ENCODE peak calls at places on chromosomes 6 and 20, in four cellular contexts. Z is K562, M is GM12878, P is SK-N-SH. I is an unnamed sample.

GRCh38 chr6:50602191-50602810 is 111.0 kb upstream of the TFAP2D start:
- DNase-seq in Z (peak), M (no peak), P (peak), I (no peak)

GRCh38 chr20:49901588-49901987 is 13.7 kb downstream of the SPATA2 start:
- DNase-seq in Z (no peak), M (no peak), P (no peak), I (no peak)

GRCh38 chr20:17502105-17502504 is 29.1 kb downstream of the BFSP1 start:
- DNase-seq in Z (no peak), M (no peak), P (no peak), I (no peak)

GRCh38 chr20:17612975-17613327 is 43.1 kb downstream of the DSTN start:
- DNase-seq in Z (no peak), M (no peak), P (peak), I (no peak)

GRCh38 chr6:80742481-80742880 is 636.0 kb downstream of the BCKDHB start:
- DNase-seq in Z (no peak), M (no peak), P (no peak), I (no peak)

GRCh38 chr20:40540163-40540562 is 148.9 kb downstream of the MAFB start:
- DNase-seq in Z (no peak), M (no peak), P (no peak), I (no peak)

GRCh38 chr6:160930547-160931377 is 60.8 kb upstream of the MAP3K4 start:
- DNase-seq in Z (peak), M (no peak), P (peak), I (no peak)

GRCh38 chr6:166575190-166575589 is 11.3 kb downstream of the RAMACL start:
- DNase-seq in Z (no peak), M (no peak), P (no peak), I (no peak)

GRCh38 chr6:9225441-9225871 is 790.1 kb upstream of the SLC35B3 start:
- DNase-seq in Z (no peak), M (no peak), P (no peak), I (no peak)

GRCh38 chr6:6683964-6684363 is 95.4 kb downstream of the LY86 start:
- DNase-seq in Z (no peak), M (no peak), P (no peak), I (no peak)

GRCh38 chr6:14305629-14306028 is 188.1 kb downstream of the CD83 start:
- DNase-seq in Z (no peak), M (no peak), P (no peak), I (no peak)

GRCh38 chr6:90249044-90249443 is 47.6 kb downstream of the BACH2 start:
- DNase-seq in Z (no peak), M (no peak), P (no peak), I (no peak)

GRCh38 chr20:60334936-60335335 is 376.7 kb downstream of the CDH26 start:
- DNase-seq in Z (no peak), M (no peak), P (no peak), I (no peak)

GRCh38 chr6:127570739-127571389 is 6.1 kb upstream of the C6orf58 start:
- DNase-seq in Z (no peak), M (no peak), P (no peak), I (no peak)

GRCh38 chr20:31740208-31740607 is 1.1 kb downstream of the TPX2 start:
- DNase-seq in Z (peak), M (no peak), P (peak), I (no peak)

GRCh38 chr6:46323312-46323965 is 152.7 kb upstream of the ENPP5 start:
- DNase-seq in Z (no peak), M (no peak), P (no peak), I (no peak)

GRCh38 chr20:49415005-49415663 is 67.3 kb downstream of the KCNB1 start:
- DNase-seq in Z (no peak), M (no peak), P (no peak), I (no peak)

GRCh38 chr6:154508573-154509375 is 1.7 kb downstream of the CNKSR3 start:
- DNase-seq in Z (peak), M (no peak), P (peak), I (no peak)

GRCh38 chr6:150255840-150256239 is 113.0 kb upstream of the IYD start:
- DNase-seq in Z (no peak), M (no peak), P (no peak), I (no peak)

GRCh38 chr6:17460862-17461261 is 67.5 kb downstream of the CAP2 start:
- DNase-seq in Z (no peak), M (no peak), P (no peak), I (no peak)

GRCh38 chr20:35895476-35895875 is 58.8 kb downstream of the SCAND1 start:
- DNase-seq in Z (no peak), M (no peak), P (no peak), I (no peak)

GRCh38 chr20:22583773-22584629 is at the start of gene FOXA2:
- DNase-seq in Z (peak), M (no peak), P (no peak), I (no peak)

GRCh38 chr20:9590189-9590588 is 75.8 kb downstream of the LAMP5 start:
- DNase-seq in Z (no peak), M (no peak), P (no peak), I (no peak)

GRCh38 chr6:105402090-105402980 is 547 bp downstream of the PREP start:
- DNase-seq in Z (peak), M (no peak), P (peak), I (peak)

GRCh38 chr6:154555075-154555677 is 44.7 kb upstream of the CNKSR3 start:
- DNase-seq in Z (no peak), M (no peak), P (peak), I (no peak)

GRCh38 chr20:24628985-24629384 is 159.6 kb downstream of the SYNDIG1 start:
- DNase-seq in Z (no peak), M (no peak), P (no peak), I (no peak)

GRCh38 chr20:47929368-47930115 is 144.3 kb upstream of the SULF2 start:
- DNase-seq in Z (no peak), M (no peak), P (no peak), I (no peak)

GRCh38 chr6:72580281-72580940 is 41.5 kb upstream of the KCNQ5 start:
- DNase-seq in Z (peak), M (no peak), P (peak), I (peak)

GRCh38 chr6:28082939-28083338 is 2.6 kb downstream of the ZNF165 start:
- DNase-seq in Z (no peak), M (no peak), P (no peak), I (no peak)

GRCh38 chr6:110492584-110492983 is 16.2 kb upstream of the SLC22A16 start:
- DNase-seq in Z (no peak), M (no peak), P (no peak), I (no peak)

GRCh38 chr6:134007077-134007476 is 45.3 kb downstream of the SLC2A12 start:
- DNase-seq in Z (no peak), M (no peak), P (no peak), I (no peak)

GRCh38 chr20:6402026-6402425 is 279.2 kb upstream of the FERMT1 start:
- DNase-seq in Z (no peak), M (no peak), P (no peak), I (no peak)

GRCh38 chr20:16167423-16167822 is 405.8 kb downstream of the KIF16B start:
- DNase-seq in Z (no peak), M (no peak), P (no peak), I (no peak)

GRCh38 chr20:63942250-63943006 is 13.8 kb downstream of the UCKL1 start:
- DNase-seq in Z (peak), M (no peak), P (no peak), I (peak)

GRCh38 chr6:20678831-20679352 is 144.6 kb downstream of the CDKAL1 start:
- DNase-seq in Z (no peak), M (no peak), P (no peak), I (no peak)

GRCh38 chr6:3227363-3228045 is at the start of gene TUBB2B:
- DNase-seq in Z (no peak), M (no peak), P (peak), I (no peak)

GRCh38 chr6:3226422-3227362 is 761 bp downstream of the TUBB2B start:
- DNase-seq in Z (peak), M (no peak), P (peak), I (no peak)

GRCh38 chr6:3229566-3230274 is 2.3 kb upstream of the TUBB2B start:
- DNase-seq in Z (peak), M (no peak), P (peak), I (no peak)

GRCh38 chr6:3228791-3229565 is 1.5 kb upstream of the TUBB2B start:
- DNase-seq in Z (no peak), M (no peak), P (no peak), I (no peak)

DNA sequence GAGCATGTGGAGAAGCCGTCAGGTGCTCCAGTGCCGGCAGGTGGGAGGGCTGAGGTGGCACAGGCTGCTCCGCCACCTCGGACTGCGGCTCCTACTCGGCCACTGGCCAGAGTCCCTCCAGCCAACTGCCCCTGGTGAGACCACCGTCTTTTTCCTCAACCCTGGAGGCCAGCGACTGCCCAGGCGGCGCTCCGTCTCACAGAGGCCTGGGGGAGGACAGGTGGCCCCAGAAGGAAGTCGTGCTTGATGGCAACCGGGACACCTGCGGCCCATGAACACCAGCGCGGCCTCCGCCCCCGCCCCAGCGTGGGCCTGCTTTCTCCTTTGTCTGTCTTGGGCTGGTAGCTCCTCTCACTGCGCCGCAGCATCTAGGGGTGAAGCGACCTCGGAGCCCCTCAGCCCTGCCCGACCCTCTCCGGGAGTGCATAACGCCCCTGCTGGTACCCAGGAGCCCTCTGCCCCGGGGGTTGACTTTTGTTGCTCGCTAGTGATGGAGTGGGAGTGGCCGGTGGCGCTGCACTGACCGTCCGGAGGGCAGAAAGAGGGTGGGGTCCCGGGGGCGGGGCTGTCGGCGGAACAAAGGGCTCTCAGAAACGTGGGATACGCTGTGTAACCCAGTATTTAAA is 706 bp upstream of the TUBB2B start:
- DNase-seq in Z (peak), M (no peak), P (peak), I (no peak)
- TF ChIP-seq NRF1 in Z (no peak), M (no peak), P (no peak), I (no peak)

GRCh38 chr6:117317261-117317660 is 51.9 kb downstream of the VGLL2 start:
- DNase-seq in Z (peak), M (no peak), P (no peak), I (no peak)
- TF ChIP-seq CTCF in Z (peak), M (peak), P (peak), I (peak)

GRCh38 chr20:34546751-34547181 is 11.8 kb upstream of the MAP1LC3A start:
- DNase-seq in Z (no peak), M (no peak), P (no peak), I (no peak)
- TF ChIP-seq NRF1 in Z (no peak), M (no peak), P (no peak), I (no peak)

GRCh38 chr6:44685213-44685612 is 297.7 kb downstream of the CDC5L start:
- DNase-seq in Z (no peak), M (no peak), P (no peak), I (no peak)
- TF ChIP-seq CTCF in Z (no peak), M (no peak), P (no peak), I (no peak)

DNA sequence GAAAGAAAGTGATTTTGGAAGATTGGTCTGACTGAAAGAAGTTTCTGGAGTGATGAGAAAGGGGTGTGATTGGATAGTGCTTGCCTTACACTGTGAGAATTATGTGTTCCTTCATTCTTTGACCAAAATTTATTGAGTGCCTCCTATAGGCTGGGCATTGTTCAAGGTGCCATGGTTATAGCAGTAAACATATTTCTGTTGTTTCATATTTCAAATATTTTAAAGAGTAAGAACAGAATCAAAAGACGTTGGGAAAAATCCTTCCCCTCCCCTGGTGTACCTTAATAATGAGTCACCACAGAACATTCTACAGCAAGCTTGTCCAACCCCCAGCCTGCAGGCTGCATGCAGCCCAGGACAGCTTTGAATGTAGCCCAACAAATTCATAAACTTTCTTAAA is 78.6 kb downstream of the GCLC start:
- DNase-seq in Z (no peak), M (no peak), P (no peak), I (no peak)
- TF ChIP-seq NRF1 in Z (no peak), M (no peak), P (no peak), I (no peak)

GRCh38 chr6:142698751-142699150 is 246.2 kb downstream of the HIVEP2 start:
- DNase-seq in Z (no peak), M (no peak), P (no peak), I (no peak)
- TF ChIP-seq CTCF in Z (no peak), M (no peak), P (peak), I (no peak)

DNA sequence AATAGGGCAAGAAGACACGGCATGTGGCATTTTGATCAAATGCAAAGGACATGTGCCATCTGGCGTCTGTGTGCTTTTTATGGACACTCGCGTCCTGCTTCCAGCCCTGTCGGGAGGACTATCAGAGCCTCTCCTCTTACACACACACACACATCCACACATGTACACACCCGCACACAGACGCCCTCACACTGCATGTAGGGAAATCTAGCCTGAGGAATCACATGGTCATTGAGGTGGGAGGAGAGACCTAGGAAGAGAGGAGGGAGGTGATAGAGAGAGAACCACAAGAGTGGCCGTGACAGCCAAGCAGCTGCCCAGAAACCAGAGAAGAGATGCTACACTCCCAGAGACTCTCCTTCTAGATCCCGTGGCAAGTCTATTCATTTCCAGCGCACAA is 105.9 kb upstream of the CDYL start:
- DNase-seq in Z (no peak), M (no peak), P (no peak), I (no peak)
- TF ChIP-seq NRF1 in Z (no peak), M (no peak), P (no peak), I (no peak)

GRCh38 chr6:116094041-116094440 is 6.6 kb upstream of the NT5DC1 start:
- DNase-seq in Z (no peak), M (no peak), P (no peak), I (no peak)

GRCh38 chr6:116101298-116101718 is 655 bp downstream of the NT5DC1 start:
- DNase-seq in Z (peak), M (no peak), P (no peak), I (no peak)

GRCh38 chr6:116099036-116099435 is 1.6 kb upstream of the NT5DC1 start:
- DNase-seq in Z (no peak), M (no peak), P (no peak), I (no peak)

GRCh38 chr6:116100419-116101297 is at the start of gene NT5DC1:
- DNase-seq in Z (peak), M (peak), P (peak), I (peak)

DNA sequence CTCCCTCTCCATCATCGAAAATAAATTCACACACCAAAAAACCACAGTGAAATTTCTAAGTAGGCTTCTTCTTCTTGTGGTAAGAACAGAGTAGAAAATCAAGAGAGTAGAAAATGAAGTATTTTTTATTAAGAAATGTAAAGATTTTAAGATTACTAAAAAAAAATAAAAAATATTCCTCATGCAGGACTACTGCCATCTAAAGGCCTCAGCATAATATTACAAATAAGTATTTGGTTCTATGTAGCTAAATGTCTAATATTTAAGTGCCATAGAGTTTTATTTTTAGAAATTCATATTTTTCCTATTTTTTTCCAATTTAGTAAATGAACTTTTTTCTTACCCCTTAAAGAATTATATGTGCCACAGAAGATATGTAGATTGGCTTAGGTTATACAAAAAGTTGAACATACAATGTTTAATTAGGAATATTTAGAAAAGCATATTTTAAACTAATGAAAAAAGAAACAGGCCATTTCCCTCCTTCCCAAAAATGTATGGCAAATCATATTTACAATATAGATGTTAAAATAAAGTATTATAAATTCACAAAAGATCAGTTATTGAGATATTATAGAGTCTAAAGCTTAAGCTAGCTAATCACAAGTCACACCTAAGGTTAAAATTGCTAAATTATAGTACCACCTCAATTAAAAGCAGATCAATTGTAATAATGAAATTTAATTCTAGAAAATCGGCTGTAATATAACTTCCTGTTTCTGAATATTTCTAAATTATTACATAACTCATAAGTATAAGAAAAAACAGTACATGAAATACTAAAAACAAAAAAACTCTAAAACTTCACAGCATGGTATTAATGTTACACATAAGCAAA is 3.5 kb upstream of the NT5DC1 start:
- DNase-seq in Z (no peak), M (no peak), P (peak), I (no peak)
- TF ChIP-seq CTCF in Z (peak), M (peak), P (peak), I (no peak)

DNA sequence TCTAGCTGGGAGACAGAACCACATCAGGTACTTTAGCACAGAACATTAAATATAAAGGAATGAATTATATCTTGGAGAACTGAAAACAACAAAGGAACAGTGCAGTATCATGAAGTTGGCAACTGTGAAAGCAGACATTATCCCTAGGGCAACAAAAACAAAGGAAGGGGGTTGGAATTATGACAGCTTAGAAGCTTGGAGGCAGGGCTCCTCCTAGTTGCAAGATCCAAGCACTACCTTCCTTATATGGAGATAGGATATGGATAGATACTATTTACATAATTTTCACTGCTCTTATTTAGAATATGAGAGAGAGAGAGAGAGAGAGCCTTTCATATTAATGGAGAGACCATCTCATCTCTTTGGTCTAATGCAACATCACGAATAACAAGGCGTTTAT is 27.0 kb downstream of the TMEM14A start:
- DNase-seq in Z (no peak), M (no peak), P (peak), I (no peak)
- TF ChIP-seq NRF1 in Z (no peak), M (no peak), P (no peak), I (no peak)

I was measured in H1.